ENCODE peak calls at places on chromosomes 5 and 9, in nine cellular contexts. One of them, this sample, is unnamed.

GRCh38 chr9:89436963-89437625 is 60.8 kb downstream of the SEMA4D start:
- DNase-seq in H1: no peak
- DNase-seq in breast epithelium: no peak
- DNase-seq in HCT116: no peak
- DNase-seq in GM06990: no peak
- DNase-seq in cardiac fibroblast: no peak
- DNase-seq in SJSA1: no peak
- DNase-seq in SK-N-SH: no peak
- DNase-seq in fibroblast of lung: no peak
- DNase-seq in this sample: peak

GRCh38 chr5:103098993-103099392 is 20.9 kb downstream of the GIN1 start:
- DNase-seq in SK-N-SH: no peak
- DNase-seq in breast epithelium: no peak
- DNase-seq in cardiac fibroblast: no peak
- DNase-seq in HCT116: no peak
- DNase-seq in SJSA1: no peak
- DNase-seq in fibroblast of lung: no peak
- DNase-seq in H1: no peak
- DNase-seq in GM06990: no peak
- DNase-seq in this sample: no peak

GRCh38 chr5:157547909-157548512 is 27.6 kb downstream of the ADAM19 start:
- DNase-seq in GM06990: no peak
- DNase-seq in SK-N-SH: no peak
- DNase-seq in fibroblast of lung: no peak
- DNase-seq in H1: no peak
- DNase-seq in SJSA1: no peak
- DNase-seq in cardiac fibroblast: no peak
- DNase-seq in HCT116: no peak
- DNase-seq in breast epithelium: no peak
- DNase-seq in this sample: no peak

GRCh38 chr9:114430443-114430842 is 42.7 kb upstream of the AKNA start:
- DNase-seq in SK-N-SH: no peak
- DNase-seq in HCT116: no peak
- DNase-seq in SJSA1: no peak
- DNase-seq in cardiac fibroblast: no peak
- DNase-seq in GM06990: no peak
- DNase-seq in fibroblast of lung: peak
- DNase-seq in breast epithelium: no peak
- DNase-seq in H1: no peak
- DNase-seq in this sample: no peak

GRCh38 chr5:163915481-163915961 is 410.1 kb downstream of the MAT2B start:
- DNase-seq in H1: no peak
- DNase-seq in cardiac fibroblast: peak
- DNase-seq in breast epithelium: no peak
- DNase-seq in SK-N-SH: no peak
- DNase-seq in GM06990: peak
- DNase-seq in SJSA1: no peak
- DNase-seq in fibroblast of lung: peak
- DNase-seq in HCT116: no peak
- DNase-seq in this sample: no peak

GRCh38 chr9:91234523-91234922 is 127.2 kb downstream of the AUH start:
- DNase-seq in breast epithelium: no peak
- DNase-seq in HCT116: no peak
- DNase-seq in GM06990: no peak
- DNase-seq in H1: no peak
- DNase-seq in SJSA1: no peak
- DNase-seq in cardiac fibroblast: no peak
- DNase-seq in fibroblast of lung: no peak
- DNase-seq in SK-N-SH: no peak
- DNase-seq in this sample: no peak

GRCh38 chr5:32780508-32780919 is 69.4 kb downstream of the NPR3 start:
- DNase-seq in H1: no peak
- DNase-seq in SJSA1: peak
- DNase-seq in breast epithelium: no peak
- DNase-seq in HCT116: no peak
- DNase-seq in SK-N-SH: no peak
- DNase-seq in cardiac fibroblast: no peak
- DNase-seq in fibroblast of lung: peak
- DNase-seq in GM06990: no peak
- DNase-seq in this sample: no peak

GRCh38 chr5:136034976-136035375 is 6.2 kb downstream of the TGFBI start:
- DNase-seq in H1: no peak
- DNase-seq in GM06990: no peak
- DNase-seq in cardiac fibroblast: no peak
- DNase-seq in fibroblast of lung: no peak
- DNase-seq in SK-N-SH: no peak
- DNase-seq in HCT116: no peak
- DNase-seq in breast epithelium: no peak
- DNase-seq in SJSA1: no peak
- DNase-seq in this sample: no peak

GRCh38 chr5:142696379-142696778 is 10.5 kb upstream of the FGF1 start:
- DNase-seq in HCT116: no peak
- DNase-seq in fibroblast of lung: no peak
- DNase-seq in cardiac fibroblast: no peak
- DNase-seq in SK-N-SH: no peak
- DNase-seq in breast epithelium: no peak
- DNase-seq in SJSA1: no peak
- DNase-seq in GM06990: no peak
- DNase-seq in H1: no peak
- DNase-seq in this sample: no peak

GRCh38 chr5:24823625-24824024 is 178.8 kb upstream of the CDH10 start:
- DNase-seq in cardiac fibroblast: no peak
- DNase-seq in fibroblast of lung: no peak
- DNase-seq in breast epithelium: no peak
- DNase-seq in HCT116: no peak
- DNase-seq in H1: no peak
- DNase-seq in GM06990: no peak
- DNase-seq in SK-N-SH: no peak
- DNase-seq in SJSA1: no peak
- DNase-seq in this sample: no peak

GRCh38 chr9:130498918-130499698 is 54.3 kb downstream of the ASS1 start:
- DNase-seq in SJSA1: no peak
- DNase-seq in HCT116: no peak
- DNase-seq in fibroblast of lung: no peak
- DNase-seq in H1: no peak
- DNase-seq in cardiac fibroblast: no peak
- DNase-seq in breast epithelium: no peak
- DNase-seq in GM06990: no peak
- DNase-seq in SK-N-SH: peak
- DNase-seq in this sample: no peak

GRCh38 chr9:115289757-115290208 is 171.8 kb upstream of the TNC start:
- DNase-seq in SJSA1: peak
- DNase-seq in SK-N-SH: no peak
- DNase-seq in breast epithelium: no peak
- DNase-seq in fibroblast of lung: peak
- DNase-seq in cardiac fibroblast: peak
- DNase-seq in HCT116: no peak
- DNase-seq in GM06990: no peak
- DNase-seq in H1: no peak
- DNase-seq in this sample: no peak

GRCh38 chr5:159995841-159996240 is 13.1 kb upstream of the TTC1 start:
- DNase-seq in HCT116: no peak
- DNase-seq in breast epithelium: no peak
- DNase-seq in SJSA1: no peak
- DNase-seq in H1: no peak
- DNase-seq in cardiac fibroblast: no peak
- DNase-seq in SK-N-SH: no peak
- DNase-seq in GM06990: no peak
- DNase-seq in fibroblast of lung: no peak
- DNase-seq in this sample: no peak

GRCh38 chr5:35773936-35774335 is 82.8 kb upstream of the IL7R start:
- DNase-seq in cardiac fibroblast: peak
- DNase-seq in HCT116: no peak
- DNase-seq in breast epithelium: no peak
- DNase-seq in SK-N-SH: no peak
- DNase-seq in SJSA1: no peak
- DNase-seq in fibroblast of lung: peak
- DNase-seq in H1: no peak
- DNase-seq in GM06990: no peak
- DNase-seq in this sample: no peak

GRCh38 chr5:35778259-35778769 is 78.4 kb upstream of the IL7R start:
- DNase-seq in breast epithelium: no peak
- DNase-seq in SK-N-SH: no peak
- DNase-seq in fibroblast of lung: no peak
- DNase-seq in SJSA1: no peak
- DNase-seq in H1: no peak
- DNase-seq in GM06990: no peak
- DNase-seq in cardiac fibroblast: no peak
- DNase-seq in HCT116: no peak
- DNase-seq in this sample: no peak

GRCh38 chr5:35780236-35780635 is 76.5 kb upstream of the IL7R start:
- DNase-seq in H1: no peak
- DNase-seq in breast epithelium: no peak
- DNase-seq in cardiac fibroblast: no peak
- DNase-seq in GM06990: no peak
- DNase-seq in SJSA1: no peak
- DNase-seq in SK-N-SH: no peak
- DNase-seq in fibroblast of lung: no peak
- DNase-seq in HCT116: no peak
- DNase-seq in this sample: no peak

GRCh38 chr5:35776757-35777156 is 79.9 kb upstream of the IL7R start:
- DNase-seq in HCT116: no peak
- DNase-seq in SK-N-SH: no peak
- DNase-seq in cardiac fibroblast: no peak
- DNase-seq in GM06990: no peak
- DNase-seq in SJSA1: no peak
- DNase-seq in H1: no peak
- DNase-seq in breast epithelium: no peak
- DNase-seq in fibroblast of lung: peak
- DNase-seq in this sample: no peak

DNA sequence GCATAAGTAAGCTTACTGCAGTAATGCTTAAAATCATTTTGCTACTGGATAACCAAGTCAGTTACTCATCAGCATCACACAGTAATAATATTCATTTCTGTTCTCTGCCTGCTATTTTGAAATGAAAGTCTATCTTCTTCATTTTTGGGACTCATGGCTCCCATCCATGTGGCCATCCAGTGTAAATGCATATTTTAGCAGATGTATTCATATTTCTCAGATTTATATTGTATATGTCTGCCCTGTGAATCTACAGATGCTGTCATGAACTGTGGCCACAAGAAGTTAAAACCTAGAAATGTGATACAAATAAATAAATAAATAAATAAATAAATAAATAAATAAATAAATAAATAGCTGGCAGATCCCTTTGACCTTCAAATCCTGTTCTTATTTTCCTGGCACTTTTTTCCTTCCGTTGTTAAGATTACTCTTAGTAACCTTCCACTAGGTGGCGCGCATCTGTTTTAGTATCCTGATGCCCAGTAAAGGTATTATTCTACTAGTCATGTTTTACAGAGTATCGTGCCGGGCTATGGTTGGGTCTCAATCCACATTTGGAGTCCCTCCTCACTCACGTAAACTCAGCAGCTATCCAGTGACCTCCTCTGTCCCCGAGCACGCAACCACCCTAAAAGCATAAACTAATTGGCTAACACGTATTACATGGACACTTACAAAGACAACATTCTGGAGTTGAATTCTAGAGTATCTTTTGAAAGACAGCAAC is 79.2 kb upstream of the IL7R start:
- DNase-seq in HCT116: peak
- DNase-seq in breast epithelium: peak
- DNase-seq in cardiac fibroblast: peak
- DNase-seq in fibroblast of lung: peak
- DNase-seq in SJSA1: peak
- DNase-seq in GM06990: peak
- DNase-seq in SK-N-SH: peak
- DNase-seq in H1: no peak
- DNase-seq in this sample: peak
- H3K4me3 ChIP-seq in HCT116: no peak
- H3K4me3 ChIP-seq in breast epithelium: no peak
- H3K4me3 ChIP-seq in cardiac fibroblast: no peak
- H3K4me3 ChIP-seq in fibroblast of lung: no peak
- H3K4me3 ChIP-seq in SJSA1: no peak
- H3K4me3 ChIP-seq in GM06990: no peak
- H3K4me3 ChIP-seq in SK-N-SH: no peak
- H3K4me3 ChIP-seq in H1: no peak
- H3K4me3 ChIP-seq in this sample: no peak

DNA sequence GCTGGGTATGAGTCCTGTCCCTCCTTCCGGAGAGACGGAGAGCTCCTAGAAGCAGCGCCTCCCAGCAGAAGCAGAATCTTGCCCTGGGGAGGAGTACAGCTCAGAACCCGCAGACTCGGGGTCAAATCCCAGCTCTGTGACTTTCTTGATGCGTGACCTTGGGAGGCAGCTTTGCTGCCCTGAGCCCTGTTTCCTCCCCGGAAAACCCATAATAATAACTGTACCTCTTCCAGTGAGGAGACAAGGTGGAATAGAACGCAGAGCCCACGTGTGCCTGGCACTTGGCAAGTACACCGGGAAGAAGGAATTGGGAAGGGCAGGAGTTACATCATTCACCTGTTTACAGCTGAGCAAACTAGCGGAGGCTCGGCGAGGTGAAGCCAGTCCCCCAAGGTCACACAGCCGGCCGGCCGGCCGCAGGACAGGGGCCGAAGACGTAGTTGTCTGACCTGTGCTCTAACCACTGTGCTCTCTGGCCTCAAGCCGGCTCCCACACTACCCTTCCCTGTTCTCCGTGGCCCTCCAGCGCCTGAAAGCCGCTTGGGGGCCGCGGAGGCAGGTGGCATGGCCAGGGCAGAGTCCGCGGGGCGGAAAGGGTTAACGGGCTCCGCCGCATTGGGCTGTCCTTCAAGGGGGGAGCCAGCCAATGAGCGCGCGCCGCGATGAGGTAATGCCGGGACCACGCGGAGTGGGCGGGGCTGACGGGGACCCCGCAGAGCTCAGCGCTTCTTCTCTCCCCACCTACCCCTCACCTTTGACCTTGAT is 125.3 kb downstream of the C9orf50 start:
- DNase-seq in fibroblast of lung: peak
- DNase-seq in H1: peak
- DNase-seq in cardiac fibroblast: peak
- DNase-seq in HCT116: peak
- DNase-seq in breast epithelium: peak
- DNase-seq in SJSA1: peak
- DNase-seq in GM06990: peak
- DNase-seq in SK-N-SH: peak
- DNase-seq in this sample: peak
- H3K4me3 ChIP-seq in fibroblast of lung: peak
- H3K4me3 ChIP-seq in H1: peak
- H3K4me3 ChIP-seq in cardiac fibroblast: peak
- H3K4me3 ChIP-seq in HCT116: peak
- H3K4me3 ChIP-seq in breast epithelium: peak
- H3K4me3 ChIP-seq in SJSA1: peak
- H3K4me3 ChIP-seq in GM06990: peak
- H3K4me3 ChIP-seq in SK-N-SH: peak
- H3K4me3 ChIP-seq in this sample: peak

GRCh38 chr5:154010660-154011059 is 28.1 kb downstream of the FAM114A2 start:
- DNase-seq in fibroblast of lung: no peak
- DNase-seq in SK-N-SH: no peak
- DNase-seq in SJSA1: no peak
- DNase-seq in H1: no peak
- DNase-seq in HCT116: no peak
- DNase-seq in cardiac fibroblast: no peak
- DNase-seq in GM06990: no peak
- DNase-seq in breast epithelium: no peak
- DNase-seq in this sample: no peak
- H3K4me3 ChIP-seq in fibroblast of lung: no peak
- H3K4me3 ChIP-seq in SK-N-SH: no peak
- H3K4me3 ChIP-seq in SJSA1: no peak
- H3K4me3 ChIP-seq in H1: no peak
- H3K4me3 ChIP-seq in HCT116: no peak
- H3K4me3 ChIP-seq in cardiac fibroblast: no peak
- H3K4me3 ChIP-seq in GM06990: no peak
- H3K4me3 ChIP-seq in breast epithelium: no peak
- H3K4me3 ChIP-seq in this sample: no peak

GRCh38 chr5:147507480-147508126 is 2.3 kb downstream of the DPYSL3 start:
- DNase-seq in SK-N-SH: no peak
- DNase-seq in H1: no peak
- DNase-seq in fibroblast of lung: peak
- DNase-seq in cardiac fibroblast: peak
- DNase-seq in SJSA1: peak
- DNase-seq in HCT116: no peak
- DNase-seq in GM06990: no peak
- DNase-seq in breast epithelium: no peak
- DNase-seq in this sample: no peak
- H3K4me3 ChIP-seq in SK-N-SH: peak
- H3K4me3 ChIP-seq in H1: peak
- H3K4me3 ChIP-seq in fibroblast of lung: peak
- H3K4me3 ChIP-seq in cardiac fibroblast: peak
- H3K4me3 ChIP-seq in SJSA1: peak
- H3K4me3 ChIP-seq in HCT116: no peak
- H3K4me3 ChIP-seq in GM06990: no peak
- H3K4me3 ChIP-seq in breast epithelium: peak
- H3K4me3 ChIP-seq in this sample: no peak

This sample was measured in Jurkat, Clone E6-1.